ENCODE peak calls at places on chromosome 7, in six cellular contexts. J is aorta; V is effector memory CD4-positive, alpha-beta T cell; Y is lower lobe of right lung; D is A549; B is tibial artery. X is an unnamed sample.

GRCh38 chr7:18278306-18278705 is 217.2 kb upstream of the HDAC9 start:
- DNase-seq in J (no peak), V (no peak), Y (no peak), D (peak; percentile 6), B (no peak), X (no peak)

GRCh38 chr7:83936056-83936703 is 258.4 kb downstream of the SEMA3A start:
- DNase-seq in J (peak; percentile 46), V (no peak), Y (peak; percentile 49), D (peak; percentile 81), B (peak; percentile 59), X (peak; percentile 54)

GRCh38 chr7:149822353-149822943 is 15.7 kb upstream of the ZNF862 start:
- DNase-seq in J (peak; percentile 29), V (no peak), Y (peak; percentile 20), D (no peak), B (no peak), X (no peak)

GRCh38 chr7:137592232-137592896 is 248.8 kb upstream of the PTN start:
- DNase-seq in J (no peak), V (no peak), Y (no peak), D (peak; percentile 54), B (no peak), X (peak; percentile 73)

GRCh38 chr7:105011771-105012502 is 2.1 kb upstream of the KMT2E start:
- DNase-seq in J (peak; percentile 56), V (no peak), Y (no peak), D (peak; percentile 27), B (peak; percentile 76), X (peak; percentile 44)

GRCh38 chr7:47572939-47573757 is 8.8 kb downstream of the TNS3 start:
- DNase-seq in J (no peak), V (no peak), Y (no peak), D (peak; percentile 56), B (no peak), X (no peak)

GRCh38 chr7:96832107-96832506 is 122.5 kb upstream of the SEM1 start:
- DNase-seq in J (no peak), V (no peak), Y (no peak), D (no peak), B (no peak), X (peak; percentile 74)

GRCh38 chr7:98359395-98359794 is 41.5 kb downstream of the BAIAP2L1 start:
- DNase-seq in J (no peak), V (no peak), Y (no peak), D (no peak), B (no peak), X (no peak)

GRCh38 chr7:24907311-24907886 is 72.6 kb downstream of the OSBPL3 start:
- DNase-seq in J (no peak), V (peak; percentile 19), Y (no peak), D (peak; percentile 53), B (no peak), X (peak; percentile 39)

GRCh38 chr7:74044366-74045350 is 16.7 kb downstream of the ELN start:
- DNase-seq in J (no peak), V (no peak), Y (peak; percentile 41), D (no peak), B (no peak), X (peak; percentile 79)

GRCh38 chr7:105829681-105830322 is 46.6 kb downstream of the ATXN7L1 start:
- DNase-seq in J (no peak), V (no peak), Y (no peak), D (no peak), B (no peak), X (no peak)

GRCh38 chr7:149495785-149496641 is 1.6 kb downstream of the ZNF746 start:
- DNase-seq in J (peak; percentile 86), V (no peak), Y (peak; percentile 71), D (peak; percentile 68), B (peak; percentile 79), X (peak; percentile 65)

GRCh38 chr7:83326223-83326622 is 163.5 kb upstream of the PCLO start:
- DNase-seq in J (no peak), V (no peak), Y (no peak), D (no peak), B (no peak), X (no peak)

GRCh38 chr7:90681336-90682019 is 85.4 kb downstream of the CDK14 start:
- DNase-seq in J (no peak), V (no peak), Y (no peak), D (no peak), B (no peak), X (no peak)

GRCh38 chr7:39709768-39710291 is 86.5 kb downstream of the RALA start:
- DNase-seq in J (peak; percentile 62), V (no peak), Y (no peak), D (no peak), B (no peak), X (no peak)

GRCh38 chr7:124762611-124763143 is 2.9 kb downstream of the GPR37 start:
- DNase-seq in J (no peak), V (no peak), Y (no peak), D (no peak), B (no peak), X (no peak)

GRCh38 chr7:139035588-139036353 is at the start of gene ZC3HAV1L:
- DNase-seq in J (peak; percentile 76), V (no peak), Y (peak; percentile 66), D (peak; percentile 84), B (peak; percentile 71), X (peak; percentile 73)

GRCh38 chr7:16450366-16450765 is 15.2 kb downstream of the SOSTDC1 start:
- DNase-seq in J (no peak), V (no peak), Y (no peak), D (no peak), B (no peak), X (no peak)
- H3K27ac ChIP-seq in J (no peak overlapping the region), V (no peak overlapping the region), Y (no peak overlapping the region), D (no peak overlapping the region), B (no peak overlapping the region), X (no peak overlapping the region)

DNA sequence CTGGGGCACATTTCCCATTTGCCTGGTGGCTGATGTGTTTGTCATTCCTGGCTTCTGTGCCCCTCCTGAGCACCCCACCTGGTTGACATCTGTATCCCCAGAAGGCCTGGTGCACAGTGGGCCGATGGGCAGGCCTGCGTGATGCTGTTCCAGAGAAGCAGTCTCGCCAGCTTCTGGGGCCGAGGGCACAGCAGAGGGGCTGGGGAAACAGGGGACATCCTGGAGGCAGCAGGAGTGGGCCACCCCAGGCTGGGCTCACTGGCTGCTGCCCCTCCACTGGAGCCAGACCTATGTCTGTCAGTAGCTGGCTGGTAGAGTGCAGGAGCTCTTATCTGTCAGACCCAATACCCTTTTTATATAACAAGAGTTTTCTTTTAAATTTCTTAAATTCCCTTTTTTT is 896 bp upstream of the MYL7 start:
- DNase-seq in J (peak; percentile 24), V (no peak), Y (no peak), D (no peak), B (peak; percentile 52), X (no peak)
- H3K27ac ChIP-seq in J (no peak overlapping the region), V (no peak overlapping the region), Y (no peak overlapping the region), D (no peak overlapping the region), B (no peak overlapping the region), X (no peak overlapping the region)

GRCh38 chr7:135166338-135166989 is 4.0 kb downstream of the CYREN start:
- DNase-seq in J (no peak), V (no peak), Y (no peak), D (no peak), B (peak; percentile 66), X (no peak)

GRCh38 chr7:135168489-135169140 is 1.9 kb downstream of the CYREN start:
- DNase-seq in J (no peak), V (no peak), Y (no peak), D (no peak), B (peak; percentile 64), X (no peak)

GRCh38 chr7:135168001-135168400 is 2.5 kb downstream of the CYREN start:
- DNase-seq in J (peak; percentile 74), V (no peak), Y (peak; percentile 70), D (no peak), B (peak; percentile 67), X (no peak)

GRCh38 chr7:135165862-135166261 is 4.6 kb downstream of the CYREN start:
- DNase-seq in J (no peak), V (no peak), Y (no peak), D (no peak), B (peak; percentile 25), X (no peak)

GRCh38 chr7:135167360-135167759 is 3.1 kb downstream of the CYREN start:
- DNase-seq in J (no peak), V (no peak), Y (no peak), D (no peak), B (peak; percentile 46), X (no peak)
- H3K27ac ChIP-seq in J (no peak overlapping the region), V (peak overlapping the region; percentile 21), Y (peak overlapping the region; percentile 72), D (no peak overlapping the region), B (peak overlapping the region; percentile 37), X (no peak overlapping the region)

GRCh38 chr7:55020481-55020871 is 1.7 kb downstream of the EGFR start:
- DNase-seq in J (no peak), V (no peak), Y (peak; percentile 64), D (peak; percentile 57), B (peak; percentile 84), X (no peak)

GRCh38 chr7:55019691-55020480 is 1.1 kb downstream of the EGFR start:
- DNase-seq in J (no peak), V (no peak), Y (peak; percentile 58), D (no peak), B (peak; percentile 77), X (no peak)

GRCh38 chr7:55021951-55022617 is 3.3 kb downstream of the EGFR start:
- DNase-seq in J (no peak), V (no peak), Y (no peak), D (no peak), B (no peak), X (no peak)

GRCh38 chr7:55022618-55022985 is 3.8 kb downstream of the EGFR start:
- DNase-seq in J (no peak), V (no peak), Y (no peak), D (no peak), B (no peak), X (no peak)

DNA sequence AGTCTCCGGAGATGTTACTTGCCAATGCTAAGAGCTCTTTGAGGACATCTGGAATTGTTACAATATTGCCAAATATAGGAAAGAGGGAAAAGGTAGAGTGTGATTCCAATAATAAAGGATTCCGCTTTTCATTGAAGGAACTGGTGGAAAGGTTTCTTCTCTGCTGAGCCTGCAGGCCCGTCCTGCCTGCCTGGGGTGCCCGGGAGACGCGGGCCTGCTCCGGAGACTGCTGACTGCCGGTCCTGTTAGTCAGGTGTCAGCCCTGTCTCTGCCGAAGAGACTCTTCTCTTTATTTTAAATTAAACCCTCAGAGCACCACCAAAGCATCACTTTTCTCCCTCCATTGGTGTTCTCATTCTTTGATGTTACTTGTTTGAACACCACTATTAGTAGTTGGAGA is 2.2 kb downstream of the EGFR start:
- DNase-seq in J (no peak), V (no peak), Y (no peak), D (no peak), B (no peak), X (no peak)
- H3K27ac ChIP-seq in J (no peak overlapping the region), V (no peak overlapping the region), Y (peak overlapping the region; percentile 49), D (peak overlapping the region; percentile 98), B (peak overlapping the region; percentile 94), X (no peak overlapping the region)